ENCODE peak calls at places on chromosomes 12 and 14, in seven cellular contexts. One of them, this sample, is unnamed.

GRCh38 chr12:66493841-66494240 is 185.0 kb downstream of the GRIP1 start:
- DNase-seq in small intestine: no peak
- DNase-seq in spleen: no peak
- DNase-seq in IMR-90: no peak
- DNase-seq in MM.1S: no peak
- DNase-seq in uterus: no peak
- DNase-seq in Karpas-422: no peak
- DNase-seq in this sample: no peak

GRCh38 chr12:97267803-97268202 is 194.8 kb upstream of the RMST start:
- DNase-seq in IMR-90: no peak
- DNase-seq in uterus: no peak
- DNase-seq in MM.1S: no peak
- DNase-seq in Karpas-422: no peak
- DNase-seq in small intestine: no peak
- DNase-seq in spleen: no peak
- DNase-seq in this sample: no peak

GRCh38 chr12:25266522-25266921 is 15.8 kb upstream of the KRAS start:
- DNase-seq in Karpas-422: no peak
- DNase-seq in spleen: no peak
- DNase-seq in MM.1S: no peak
- DNase-seq in uterus: no peak
- DNase-seq in small intestine: no peak
- DNase-seq in IMR-90: peak
- DNase-seq in this sample: no peak

GRCh38 chr12:99529966-99530365 is 117.6 kb upstream of the GARIN6 start:
- DNase-seq in Karpas-422: no peak
- DNase-seq in IMR-90: peak
- DNase-seq in small intestine: no peak
- DNase-seq in uterus: no peak
- DNase-seq in MM.1S: no peak
- DNase-seq in spleen: no peak
- DNase-seq in this sample: peak

GRCh38 chr14:51862171-51862838 is 1.9 kb downstream of the GNG2 start:
- DNase-seq in MM.1S: peak
- DNase-seq in spleen: no peak
- DNase-seq in Karpas-422: peak
- DNase-seq in uterus: no peak
- DNase-seq in IMR-90: peak
- DNase-seq in small intestine: no peak
- DNase-seq in this sample: no peak

GRCh38 chr12:51059086-51059485 is 11.0 kb downstream of the LETMD1 start:
- DNase-seq in small intestine: no peak
- DNase-seq in MM.1S: no peak
- DNase-seq in IMR-90: no peak
- DNase-seq in Karpas-422: peak
- DNase-seq in spleen: no peak
- DNase-seq in uterus: no peak
- DNase-seq in this sample: no peak

GRCh38 chr12:795305-795704 is 42.9 kb downstream of the WNK1 start:
- DNase-seq in uterus: no peak
- DNase-seq in IMR-90: no peak
- DNase-seq in spleen: no peak
- DNase-seq in small intestine: no peak
- DNase-seq in MM.1S: no peak
- DNase-seq in Karpas-422: no peak
- DNase-seq in this sample: no peak

GRCh38 chr12:105072888-105073488 is 11.3 kb downstream of the ALDH1L2 start:
- DNase-seq in Karpas-422: peak
- DNase-seq in MM.1S: peak
- DNase-seq in spleen: no peak
- DNase-seq in IMR-90: no peak
- DNase-seq in small intestine: no peak
- DNase-seq in uterus: no peak
- DNase-seq in this sample: no peak

GRCh38 chr12:25427328-25428249 is 125.5 kb downstream of the LMNTD1 start:
- DNase-seq in spleen: no peak
- DNase-seq in uterus: no peak
- DNase-seq in MM.1S: no peak
- DNase-seq in IMR-90: peak
- DNase-seq in Karpas-422: no peak
- DNase-seq in small intestine: no peak
- DNase-seq in this sample: peak

GRCh38 chr12:109820921-109821381 is 12.2 kb downstream of the TRPV4 start:
- DNase-seq in MM.1S: no peak
- DNase-seq in IMR-90: no peak
- DNase-seq in Karpas-422: no peak
- DNase-seq in small intestine: no peak
- DNase-seq in spleen: no peak
- DNase-seq in uterus: no peak
- DNase-seq in this sample: no peak

GRCh38 chr12:107732365-107732764 is 28.6 kb downstream of the PRDM4 start:
- DNase-seq in IMR-90: no peak
- DNase-seq in Karpas-422: no peak
- DNase-seq in spleen: no peak
- DNase-seq in small intestine: no peak
- DNase-seq in uterus: no peak
- DNase-seq in MM.1S: no peak
- DNase-seq in this sample: no peak

GRCh38 chr12:98895086-98895651 is 250.1 kb downstream of the APAF1 start:
- DNase-seq in small intestine: no peak
- DNase-seq in uterus: no peak
- DNase-seq in Karpas-422: no peak
- DNase-seq in spleen: no peak
- DNase-seq in IMR-90: no peak
- DNase-seq in MM.1S: no peak
- DNase-seq in this sample: no peak

GRCh38 chr14:55271572-55272414 is 572 bp downstream of the FBXO34 start:
- DNase-seq in IMR-90: peak
- DNase-seq in MM.1S: peak
- DNase-seq in uterus: peak
- DNase-seq in Karpas-422: peak
- DNase-seq in spleen: peak
- DNase-seq in small intestine: peak
- DNase-seq in this sample: peak

GRCh38 chr12:66237505-66238175 is 48.6 kb downstream of the IRAK3 start:
- DNase-seq in uterus: no peak
- DNase-seq in MM.1S: no peak
- DNase-seq in Karpas-422: no peak
- DNase-seq in IMR-90: no peak
- DNase-seq in spleen: no peak
- DNase-seq in small intestine: no peak
- DNase-seq in this sample: no peak

GRCh38 chr12:76554411-76555225 is 5.0 kb downstream of the OSBPL8 start:
- DNase-seq in spleen: no peak
- DNase-seq in MM.1S: no peak
- DNase-seq in IMR-90: no peak
- DNase-seq in Karpas-422: peak
- DNase-seq in uterus: no peak
- DNase-seq in small intestine: no peak
- DNase-seq in this sample: no peak

GRCh38 chr14:68127166-68127565 is 307.6 kb downstream of the RAD51B start:
- DNase-seq in spleen: no peak
- DNase-seq in small intestine: no peak
- DNase-seq in Karpas-422: no peak
- DNase-seq in IMR-90: no peak
- DNase-seq in MM.1S: no peak
- DNase-seq in uterus: no peak
- DNase-seq in this sample: no peak

GRCh38 chr14:21070083-21070609 is at the start of gene ARHGEF40:
- DNase-seq in small intestine: peak
- DNase-seq in uterus: peak
- DNase-seq in spleen: peak
- DNase-seq in Karpas-422: peak
- DNase-seq in MM.1S: peak
- DNase-seq in IMR-90: peak
- DNase-seq in this sample: no peak

GRCh38 chr12:16564675-16565074 is 41.3 kb downstream of the LMO3 start:
- DNase-seq in IMR-90: no peak
- DNase-seq in spleen: no peak
- DNase-seq in Karpas-422: no peak
- DNase-seq in uterus: no peak
- DNase-seq in small intestine: no peak
- DNase-seq in MM.1S: no peak
- DNase-seq in this sample: no peak

GRCh38 chr12:110913119-110914056 is 7.0 kb downstream of the MYL2 start:
- DNase-seq in uterus: no peak
- DNase-seq in spleen: no peak
- DNase-seq in small intestine: no peak
- DNase-seq in MM.1S: peak
- DNase-seq in IMR-90: no peak
- DNase-seq in Karpas-422: peak
- DNase-seq in this sample: no peak

GRCh38 chr12:110917467-110917866 is 2.9 kb downstream of the MYL2 start:
- DNase-seq in spleen: no peak
- DNase-seq in small intestine: no peak
- DNase-seq in Karpas-422: no peak
- DNase-seq in IMR-90: peak
- DNase-seq in MM.1S: no peak
- DNase-seq in uterus: no peak
- DNase-seq in this sample: no peak

GRCh38 chr12:110917961-110918360 is 2.4 kb downstream of the MYL2 start:
- DNase-seq in uterus: no peak
- DNase-seq in Karpas-422: no peak
- DNase-seq in MM.1S: no peak
- DNase-seq in IMR-90: no peak
- DNase-seq in small intestine: no peak
- DNase-seq in spleen: no peak
- DNase-seq in this sample: no peak

GRCh38 chr12:110919720-110920119 is 659 bp downstream of the MYL2 start:
- DNase-seq in uterus: no peak
- DNase-seq in MM.1S: no peak
- DNase-seq in spleen: no peak
- DNase-seq in Karpas-422: no peak
- DNase-seq in small intestine: no peak
- DNase-seq in IMR-90: no peak
- DNase-seq in this sample: no peak

DNA sequence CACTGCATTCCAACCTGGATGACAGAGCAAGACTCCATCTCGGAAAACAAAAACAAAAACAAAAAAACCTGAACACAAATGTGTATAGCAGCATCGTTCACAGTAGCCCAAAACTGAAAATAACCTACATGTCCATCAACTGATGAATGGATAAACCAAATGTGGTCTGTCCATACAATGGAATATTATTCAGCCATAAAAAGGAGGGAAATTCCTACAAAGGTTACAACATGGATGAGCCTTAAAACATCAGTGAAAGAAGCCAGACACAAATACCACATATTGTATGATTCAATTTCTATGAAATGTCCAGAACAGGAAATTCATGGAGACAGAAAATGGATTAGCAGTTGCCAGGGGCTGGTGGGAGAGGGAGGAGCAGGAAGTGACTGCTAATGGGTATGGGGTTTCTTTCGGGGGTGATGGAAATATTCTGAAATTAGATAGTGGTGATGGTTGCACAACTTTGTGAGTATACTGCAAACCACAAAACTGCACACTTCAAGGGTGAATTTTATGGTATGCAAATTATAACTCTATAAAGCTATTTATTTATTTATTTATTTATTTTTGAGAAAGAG is 4.0 kb downstream of the MYL2 start:
- DNase-seq in MM.1S: no peak
- DNase-seq in IMR-90: no peak
- DNase-seq in uterus: no peak
- DNase-seq in spleen: no peak
- DNase-seq in small intestine: no peak
- DNase-seq in Karpas-422: no peak
- DNase-seq in this sample: no peak
- H3K27ac ChIP-seq in MM.1S: no peak
- H3K27ac ChIP-seq in IMR-90: no peak
- H3K27ac ChIP-seq in uterus: no peak
- H3K27ac ChIP-seq in spleen: no peak
- H3K27ac ChIP-seq in small intestine: no peak
- H3K27ac ChIP-seq in Karpas-422: no peak
- H3K27ac ChIP-seq in this sample: peak

GRCh38 chr12:53288322-53288721 is 7.0 kb upstream of the PFDN5 start:
- DNase-seq in small intestine: no peak
- DNase-seq in MM.1S: no peak
- DNase-seq in spleen: no peak
- DNase-seq in Karpas-422: no peak
- DNase-seq in IMR-90: no peak
- DNase-seq in uterus: no peak
- DNase-seq in this sample: no peak
- H3K27ac ChIP-seq in small intestine: no peak
- H3K27ac ChIP-seq in MM.1S: no peak
- H3K27ac ChIP-seq in spleen: no peak
- H3K27ac ChIP-seq in Karpas-422: no peak
- H3K27ac ChIP-seq in IMR-90: no peak
- H3K27ac ChIP-seq in uterus: no peak
- H3K27ac ChIP-seq in this sample: no peak

GRCh38 chr12:27477049-27477448 is 30.5 kb downstream of the SMCO2 start:
- DNase-seq in spleen: no peak
- DNase-seq in small intestine: no peak
- DNase-seq in uterus: no peak
- DNase-seq in IMR-90: no peak
- DNase-seq in Karpas-422: no peak
- DNase-seq in MM.1S: no peak
- DNase-seq in this sample: no peak

GRCh38 chr12:27478949-27479348 is 32.4 kb downstream of the SMCO2 start:
- DNase-seq in uterus: no peak
- DNase-seq in MM.1S: no peak
- DNase-seq in Karpas-422: no peak
- DNase-seq in small intestine: no peak
- DNase-seq in IMR-90: no peak
- DNase-seq in spleen: no peak
- DNase-seq in this sample: no peak

GRCh38 chr12:27469161-27469560 is 22.6 kb downstream of the SMCO2 start:
- DNase-seq in IMR-90: no peak
- DNase-seq in small intestine: no peak
- DNase-seq in MM.1S: no peak
- DNase-seq in spleen: no peak
- DNase-seq in uterus: no peak
- DNase-seq in Karpas-422: no peak
- DNase-seq in this sample: no peak

GRCh38 chr12:27472604-27473003 is 26.1 kb downstream of the SMCO2 start:
- DNase-seq in Karpas-422: peak
- DNase-seq in spleen: no peak
- DNase-seq in uterus: no peak
- DNase-seq in small intestine: no peak
- DNase-seq in IMR-90: no peak
- DNase-seq in MM.1S: no peak
- DNase-seq in this sample: no peak

GRCh38 chr12:27474344-27474743 is 27.8 kb downstream of the SMCO2 start:
- DNase-seq in MM.1S: no peak
- DNase-seq in IMR-90: peak
- DNase-seq in small intestine: no peak
- DNase-seq in spleen: no peak
- DNase-seq in uterus: no peak
- DNase-seq in Karpas-422: peak
- DNase-seq in this sample: peak
- H3K27ac ChIP-seq in MM.1S: no peak
- H3K27ac ChIP-seq in IMR-90: no peak
- H3K27ac ChIP-seq in small intestine: no peak
- H3K27ac ChIP-seq in spleen: no peak
- H3K27ac ChIP-seq in uterus: peak
- H3K27ac ChIP-seq in Karpas-422: no peak
- H3K27ac ChIP-seq in this sample: no peak

GRCh38 chr12:14514154-14514842 is 53.4 kb downstream of the PLBD1 start:
- DNase-seq in IMR-90: peak
- DNase-seq in Karpas-422: peak
- DNase-seq in small intestine: peak
- DNase-seq in MM.1S: no peak
- DNase-seq in spleen: no peak
- DNase-seq in uterus: no peak
- DNase-seq in this sample: peak

GRCh38 chr12:14510574-14510973 is 57.1 kb downstream of the PLBD1 start:
- DNase-seq in MM.1S: no peak
- DNase-seq in spleen: no peak
- DNase-seq in Karpas-422: no peak
- DNase-seq in uterus: no peak
- DNase-seq in small intestine: no peak
- DNase-seq in IMR-90: no peak
- DNase-seq in this sample: no peak

GRCh38 chr12:14514946-14515345 is 52.7 kb downstream of the PLBD1 start:
- DNase-seq in spleen: no peak
- DNase-seq in uterus: no peak
- DNase-seq in MM.1S: no peak
- DNase-seq in Karpas-422: no peak
- DNase-seq in IMR-90: no peak
- DNase-seq in small intestine: peak
- DNase-seq in this sample: peak
- H3K27ac ChIP-seq in spleen: no peak
- H3K27ac ChIP-seq in uterus: no peak
- H3K27ac ChIP-seq in MM.1S: no peak
- H3K27ac ChIP-seq in Karpas-422: no peak
- H3K27ac ChIP-seq in IMR-90: no peak
- H3K27ac ChIP-seq in small intestine: no peak
- H3K27ac ChIP-seq in this sample: peak

This sample was measured in epithelial cell of prostate.